ENCODE peak calls at places on chromosomes 16 and 17, in six cellular contexts. M is heart right ventricle, F is breast epithelium, R is fibroblast of lung, G is DND-41, D is psoas muscle. U is an unnamed sample. For H3K4me1, the result is how much of the 10 kb centered on the place peaks cover.

GRCh38 chr16:73192227-73192894 is 144.4 kb upstream of the ZFHX3 start:
- DNase-seq in M (no peak), F (no peak), R (peak), G (no peak), D (no peak), U (no peak)

GRCh38 chr17:74404802-74405201 is 27.1 kb upstream of the GPRC5C start:
- DNase-seq in M (no peak), F (no peak), R (no peak), G (no peak), D (no peak), U (no peak)

GRCh38 chr17:2853722-2854580 is 57.7 kb downstream of the RAP1GAP2 start:
- DNase-seq in M (peak), F (no peak), R (peak), G (no peak), D (no peak), U (no peak)

GRCh38 chr16:59412275-59412841 is 678.2 kb upstream of the GOT2 start:
- DNase-seq in M (no peak), F (no peak), R (peak), G (no peak), D (no peak), U (no peak)

GRCh38 chr17:42345396-42346078 is 42.7 kb downstream of the STAT3 start:
- DNase-seq in M (no peak), F (no peak), R (no peak), G (no peak), D (no peak), U (no peak)

GRCh38 chr17:74123350-74123749 is 80.1 kb upstream of the RPL38 start:
- DNase-seq in M (no peak), F (no peak), R (peak), G (no peak), D (no peak), U (no peak)

GRCh38 chr16:49457196-49457595 is 83.6 kb downstream of the C16orf78 start:
- DNase-seq in M (no peak), F (no peak), R (no peak), G (peak), D (no peak), U (no peak)

GRCh38 chr17:28901866-28902818 is 737 bp downstream of the DHRS13 start:
- DNase-seq in M (peak), F (no peak), R (peak), G (peak), D (peak), U (no peak)

GRCh38 chr17:18967806-18968744 is 16.1 kb downstream of the SLC5A10 start:
- DNase-seq in M (no peak), F (peak), R (no peak), G (no peak), D (no peak), U (no peak)

GRCh38 chr17:29918922-29919856 is 10.8 kb downstream of the SSH2 start:
- DNase-seq in M (no peak), F (no peak), R (peak), G (no peak), D (no peak), U (no peak)

GRCh38 chr16:57020651-57021050 is 31.3 kb downstream of the NLRC5 start:
- DNase-seq in M (no peak), F (no peak), R (no peak), G (no peak), D (no peak), U (no peak)

GRCh38 chr17:2054262-2054739 is 602 bp upstream of the HIC1 start:
- DNase-seq in M (no peak), F (no peak), R (peak), G (peak), D (no peak), U (no peak)

GRCh38 chr17:61405686-61406542 is 6.3 kb downstream of the TBX2 start:
- DNase-seq in M (no peak), F (no peak), R (no peak), G (no peak), D (no peak), U (no peak)

GRCh38 chr17:48129981-48130380 is 22.4 kb downstream of the SNX11 start:
- DNase-seq in M (no peak), F (no peak), R (no peak), G (no peak), D (no peak), U (no peak)

GRCh38 chr16:62068747-62069146 is 32.5 kb upstream of the CDH8 start:
- DNase-seq in M (no peak), F (no peak), R (no peak), G (no peak), D (no peak), U (no peak)

GRCh38 chr16:14121135-14121534 is 50.0 kb downstream of the MRTFB start:
- DNase-seq in M (no peak), F (no peak), R (no peak), G (no peak), D (no peak), U (no peak)

GRCh38 chr17:77140878-77141767 is at the start of gene SEC14L1:
- DNase-seq in M (peak), F (peak), R (peak), G (peak), D (peak), U (peak)

GRCh38 chr16:15966420-15967222 is 17.2 kb downstream of the ABCC1 start:
- DNase-seq in M (no peak), F (no peak), R (peak), G (no peak), D (no peak), U (no peak)

GRCh38 chr17:32288600-32288999 is 23.0 kb downstream of the RHBDL3 start:
- DNase-seq in M (no peak), F (no peak), R (no peak), G (no peak), D (no peak), U (no peak)

GRCh38 chr17:5955764-5956163 is 114.4 kb upstream of the WSCD1 start:
- DNase-seq in M (no peak), F (no peak), R (no peak), G (no peak), D (no peak), U (no peak)

GRCh38 chr17:59353106-59353854 is 21.8 kb downstream of the YPEL2 start:
- DNase-seq in M (no peak), F (no peak), R (no peak), G (no peak), D (no peak), U (no peak)

GRCh38 chr16:27103954-27104353 is 37.2 kb downstream of the C16orf82 start:
- DNase-seq in M (no peak), F (no peak), R (no peak), G (no peak), D (no peak), U (no peak)

GRCh38 chr16:65570261-65570660 is 448.4 kb upstream of the CDH11 start:
- DNase-seq in M (no peak), F (no peak), R (no peak), G (no peak), D (no peak), U (no peak)

GRCh38 chr17:68539536-68540469 is 27.6 kb downstream of the PRKAR1A start:
- DNase-seq in M (no peak), F (no peak), R (no peak), G (no peak), D (no peak), U (no peak)

GRCh38 chr17:70564006-70564620 is 394.8 kb downstream of the KCNJ2 start:
- DNase-seq in M (no peak), F (no peak), R (peak), G (no peak), D (no peak), U (no peak)

GRCh38 chr17:29193146-29193545 is 12.9 kb upstream of the MYO18A start:
- DNase-seq in M (no peak), F (no peak), R (no peak), G (no peak), D (no peak), U (no peak)

GRCh38 chr17:9520649-9521435 is 54.8 kb downstream of the STX8 start:
- DNase-seq in M (no peak), F (no peak), R (peak), G (no peak), D (no peak), U (no peak)

GRCh38 chr16:397736-398332 is 835 bp downstream of the NME4 start:
- DNase-seq in M (peak), F (peak), R (peak), G (no peak), D (peak), U (no peak)

GRCh38 chr17:28467456-28468025 is 5.9 kb upstream of the SLC13A2 start:
- DNase-seq in M (no peak), F (no peak), R (peak), G (no peak), D (no peak), U (no peak)

GRCh38 chr16:86784267-86784626 is 205.9 kb downstream of the FOXL1 start:
- DNase-seq in M (no peak), F (no peak), R (no peak), G (no peak), D (no peak), U (no peak)

GRCh38 chr16:74817851-74818250 is 43.2 kb upstream of the FA2H start:
- DNase-seq in M (no peak), F (no peak), R (no peak), G (no peak), D (no peak), U (no peak)

GRCh38 chr16:85195271-85195647 is 83.0 kb upstream of the CIBAR2 start:
- DNase-seq in M (no peak), F (no peak), R (no peak), G (no peak), D (no peak), U (no peak)

GRCh38 chr16:85460252-85460982 is 152.7 kb upstream of the GSE1 start:
- DNase-seq in M (no peak), F (no peak), R (no peak), G (no peak), D (no peak), U (no peak)

GRCh38 chr16:76535-77272 is 1.3 kb upstream of the MPG start:
- DNase-seq in M (peak), F (no peak), R (peak), G (peak), D (peak), U (no peak)

GRCh38 chr16:67284699-67285646 is 5.6 kb downstream of the PLEKHG4 start:
- DNase-seq in M (peak), F (no peak), R (peak), G (no peak), D (peak), U (no peak)

GRCh38 chr17:7885357-7886226 is 3.0 kb upstream of the CHD3 start:
- DNase-seq in M (peak), F (peak), R (peak), G (peak), D (peak), U (peak)

GRCh38 chr17:7888184-7888920 is at the start of gene CHD3:
- DNase-seq in M (no peak), F (peak), R (no peak), G (no peak), D (no peak), U (peak)

GRCh38 chr17:7886227-7887037 is 2.2 kb upstream of the CHD3 start:
- DNase-seq in M (no peak), F (peak), R (peak), G (peak), D (no peak), U (peak)

GRCh38 chr17:7887482-7888183 is 956 bp upstream of the CHD3 start:
- DNase-seq in M (peak), F (peak), R (peak), G (peak), D (peak), U (peak)

GRCh38 chr17:7887038-7887481 is 1.5 kb upstream of the CHD3 start:
- DNase-seq in M (no peak), F (no peak), R (no peak), G (no peak), D (no peak), U (no peak)
- H3K27ac ChIP-seq in M (no peak), F (peak), R (peak), G (peak), D (peak), U (peak)

GRCh38 chr17:63099420-63099819 is 133.4 kb downstream of the TANC2 start:
- DNase-seq in M (no peak), F (no peak), R (no peak), G (no peak), D (no peak), U (no peak)

GRCh38 chr17:63096426-63096825 is 130.4 kb downstream of the TANC2 start:
- DNase-seq in M (no peak), F (no peak), R (peak), G (no peak), D (no peak), U (no peak)

GRCh38 chr17:63106050-63106449 is 140.0 kb downstream of the TANC2 start:
- DNase-seq in M (no peak), F (no peak), R (no peak), G (no peak), D (no peak), U (no peak)

DNA sequence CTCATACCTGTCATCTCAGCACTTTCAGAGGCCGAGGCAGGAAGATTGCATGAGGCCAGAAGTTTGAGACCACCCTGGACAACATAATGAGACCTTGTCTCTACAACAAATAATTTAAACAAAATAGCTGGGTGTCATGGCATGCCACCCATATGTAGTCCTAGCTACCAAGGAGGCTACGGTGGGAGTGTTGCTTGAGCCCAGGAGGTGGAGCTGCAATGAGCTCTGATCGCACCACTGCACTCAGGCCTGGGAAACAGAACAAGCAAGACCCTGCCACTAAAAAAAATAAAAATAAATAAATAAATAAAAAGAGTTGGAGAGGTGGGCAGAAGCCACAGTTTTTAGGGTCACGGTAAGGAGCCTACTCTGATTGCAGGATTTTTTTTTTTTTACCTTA is 136.0 kb downstream of the TANC2 start:
- DNase-seq in M (no peak), F (no peak), R (no peak), G (no peak), D (no peak), U (no peak)
- H3K4me1 ChIP-seq in M (under half), F (under half), R (under half), G (under half), D (under half), U (under half)

GRCh38 chr17:13749566-13750235 is 148.0 kb upstream of the HS3ST3A1 start:
- DNase-seq in M (no peak), F (no peak), R (no peak), G (no peak), D (no peak), U (no peak)

GRCh38 chr17:13751485-13751793 is 149.7 kb upstream of the HS3ST3A1 start:
- DNase-seq in M (no peak), F (no peak), R (no peak), G (no peak), D (no peak), U (no peak)

GRCh38 chr17:13753151-13753550 is 151.4 kb upstream of the HS3ST3A1 start:
- DNase-seq in M (no peak), F (no peak), R (no peak), G (no peak), D (no peak), U (no peak)

GRCh38 chr17:13746379-13746778 is 144.7 kb upstream of the HS3ST3A1 start:
- DNase-seq in M (peak), F (no peak), R (no peak), G (no peak), D (no peak), U (no peak)

GRCh38 chr17:13750783-13751484 is 149.2 kb upstream of the HS3ST3A1 start:
- DNase-seq in M (no peak), F (no peak), R (peak), G (no peak), D (no peak), U (no peak)
- H3K27ac ChIP-seq in M (no peak), F (no peak), R (no peak), G (no peak), D (no peak), U (no peak)

GRCh38 chr16:81485225-81485624 is 40.6 kb downstream of the CMIP start:
- DNase-seq in M (no peak), F (no peak), R (peak), G (no peak), D (no peak), U (no peak)

GRCh38 chr16:81482329-81483063 is 37.9 kb downstream of the CMIP start:
- DNase-seq in M (no peak), F (no peak), R (no peak), G (no peak), D (no peak), U (no peak)

GRCh38 chr16:81480856-81481821 is 36.5 kb downstream of the CMIP start:
- DNase-seq in M (peak), F (no peak), R (peak), G (no peak), D (peak), U (no peak)

GRCh38 chr16:81483970-81484595 is 39.5 kb downstream of the CMIP start:
- DNase-seq in M (no peak), F (no peak), R (no peak), G (no peak), D (no peak), U (no peak)

DNA sequence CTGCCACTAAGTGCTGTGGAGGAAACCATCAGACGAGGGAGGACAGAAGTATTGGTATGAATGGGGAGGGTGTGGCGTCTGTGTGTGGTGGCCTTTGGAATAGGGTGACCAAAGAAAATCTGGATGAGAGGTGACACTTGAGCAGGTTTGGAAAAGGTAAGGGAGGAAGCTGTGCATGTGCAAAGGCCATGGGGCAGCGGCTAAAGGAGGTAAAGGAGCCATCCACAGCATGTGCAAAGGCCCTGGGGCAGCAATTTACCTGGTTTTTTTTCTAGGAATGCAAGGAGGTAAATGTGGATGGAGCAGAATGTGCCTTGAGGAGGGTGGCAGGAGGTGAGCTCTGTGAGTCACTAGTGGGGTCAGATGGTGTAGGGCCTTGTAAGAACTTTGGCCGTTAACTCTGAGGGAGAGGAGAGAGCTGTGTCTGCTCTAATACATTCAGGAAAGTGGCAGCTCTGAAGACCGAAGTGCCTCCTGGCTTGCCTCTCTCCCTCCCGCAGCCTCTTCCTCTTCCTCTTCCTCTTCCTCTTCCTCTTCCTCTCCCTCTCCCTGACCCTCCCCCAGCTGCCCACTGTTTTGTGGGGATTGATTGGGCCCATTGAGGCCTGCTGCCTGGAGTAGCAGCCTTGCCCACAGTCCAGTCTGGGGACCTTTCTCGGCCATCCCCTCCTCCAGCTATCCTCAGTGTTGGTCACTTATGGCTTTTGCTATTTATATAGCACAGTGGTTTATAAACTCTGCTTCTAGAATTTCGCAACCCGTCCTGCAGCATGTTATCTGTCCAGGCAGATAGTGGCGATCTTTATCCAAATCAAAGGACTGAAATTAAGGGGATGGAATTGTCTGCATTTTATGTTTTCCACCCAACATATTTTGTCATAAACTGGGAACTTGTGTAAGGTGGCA is 38.7 kb downstream of the CMIP start:
- DNase-seq in M (no peak), F (no peak), R (peak), G (no peak), D (no peak), U (no peak)
- H3K4me1 ChIP-seq in M (under half), F (under half), R (under half), G (under half), D (under half), U (under half)

DNA sequence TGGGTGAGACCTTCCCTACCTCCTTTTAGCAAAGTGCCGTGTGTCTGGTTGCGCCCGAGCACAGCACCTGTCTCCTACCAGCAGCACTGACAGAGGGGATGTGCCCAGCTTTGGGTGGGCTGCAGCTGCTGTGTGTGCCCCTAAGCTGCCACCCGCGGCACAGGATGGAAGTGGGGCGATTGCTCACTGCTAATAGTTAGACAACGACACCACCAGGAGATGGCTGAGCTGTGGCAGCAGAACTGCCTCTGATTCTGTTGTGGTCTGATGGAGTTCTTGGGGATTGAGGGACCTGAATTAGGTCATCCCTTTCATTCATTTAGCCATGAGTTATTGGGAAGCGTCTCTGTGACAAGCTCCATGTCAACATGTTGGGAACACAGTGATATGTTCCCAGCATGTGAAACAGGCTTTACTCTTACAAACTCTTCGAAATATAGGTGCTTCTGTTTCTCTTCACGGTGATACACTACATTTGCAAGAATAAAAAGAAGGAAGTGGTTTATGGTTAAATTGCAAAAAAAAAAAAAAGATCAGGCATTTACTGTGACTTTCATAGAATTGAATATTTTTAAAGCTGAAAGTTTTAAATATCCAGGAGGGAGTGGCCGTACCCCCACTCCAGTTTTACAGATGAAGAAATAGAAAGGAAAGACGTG is 184.4 kb downstream of the MAF start:
- DNase-seq in M (no peak), F (no peak), R (no peak), G (peak), D (no peak), U (peak)
- H3K27ac ChIP-seq in M (no peak), F (no peak), R (no peak), G (peak), D (no peak), U (no peak)

DNA sequence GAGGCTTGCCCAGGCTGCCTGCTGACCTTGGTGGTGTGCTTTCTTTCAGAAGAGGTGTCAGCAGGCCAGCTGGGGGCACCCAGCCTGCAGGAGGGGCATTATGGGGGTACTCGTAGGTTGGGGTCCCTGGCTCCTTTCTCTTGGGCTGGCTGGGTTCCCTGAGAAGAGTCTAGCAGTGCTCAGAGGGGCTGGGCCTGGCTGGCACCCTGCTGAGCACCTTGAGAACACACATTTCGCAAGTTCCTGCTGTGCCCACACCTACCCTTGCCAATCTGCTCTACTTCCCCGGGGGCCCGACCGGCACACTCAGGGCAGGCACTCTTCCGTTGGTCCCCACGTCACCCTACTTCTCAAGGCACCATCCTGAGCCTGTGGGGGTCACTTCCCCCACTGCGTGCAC is 5.1 kb downstream of the CEMP1 start:
- DNase-seq in M (no peak), F (no peak), R (no peak), G (no peak), D (no peak), U (no peak)
- H3K4me1 ChIP-seq in M (under half), F (under half), R (under half), G (under half), D (under half), U (under half)

GRCh38 chr16:19589106-19589505 is 33.6 kb downstream of the VPS35L start:
- DNase-seq in M (no peak), F (no peak), R (no peak), G (no peak), D (no peak), U (no peak)
- H3K27ac ChIP-seq in M (no peak), F (no peak), R (peak), G (no peak), D (no peak), U (no peak)